ENCODE peak calls at places on chromosomes 16 and 17, in eight cellular contexts. E is A172, K is GM10248, M is cardiac muscle cell, C is nucleus accumbens, L is HTR-8/SVneo, W is germinal center, Y is NAMALWA. Q is an unnamed sample.

GRCh38 chr16:50613281-50613991 is 65.2 kb downstream of the NKD1 start:
- DNase-seq in E (no peak), K (no peak), M (peak), C (no peak), L (no peak), W (no peak), Y (no peak), Q (no peak)

GRCh38 chr17:78234261-78234865 is 2.9 kb downstream of the TMEM235 start:
- DNase-seq in E (no peak), K (no peak), M (no peak), C (no peak), L (no peak), W (no peak), Y (no peak), Q (no peak)

GRCh38 chr16:2949705-2950399 is 14.2 kb upstream of the KREMEN2 start:
- DNase-seq in E (no peak), K (no peak), M (no peak), C (no peak), L (no peak), W (no peak), Y (no peak), Q (no peak)

GRCh38 chr17:73478768-73479424 is 165.3 kb downstream of the SDK2 start:
- DNase-seq in E (no peak), K (no peak), M (no peak), C (no peak), L (no peak), W (no peak), Y (no peak), Q (no peak)

GRCh38 chr16:50255538-50255937 is 10.8 kb upstream of the ADCY7 start:
- DNase-seq in E (no peak), K (no peak), M (no peak), C (no peak), L (no peak), W (no peak), Y (no peak), Q (no peak)

GRCh38 chr17:37301288-37301687 is 74.5 kb upstream of the C17orf78 start:
- DNase-seq in E (no peak), K (no peak), M (peak), C (no peak), L (no peak), W (no peak), Y (no peak), Q (no peak)

GRCh38 chr16:9296273-9296593 is 204.8 kb downstream of the HAPSTR1 start:
- DNase-seq in E (no peak), K (no peak), M (no peak), C (no peak), L (no peak), W (no peak), Y (no peak), Q (no peak)

GRCh38 chr17:79997004-79997673 is 38.5 kb downstream of the TBC1D16 start:
- DNase-seq in E (no peak), K (no peak), M (no peak), C (no peak), L (no peak), W (peak), Y (peak), Q (no peak)

GRCh38 chr17:78409191-78409621 is 30.8 kb downstream of the PGS1 start:
- DNase-seq in E (no peak), K (no peak), M (no peak), C (no peak), L (no peak), W (no peak), Y (no peak), Q (no peak)

GRCh38 chr17:37527249-37527851 is 37.7 kb downstream of the DUSP14 start:
- DNase-seq in E (peak), K (peak), M (peak), C (no peak), L (peak), W (peak), Y (peak), Q (peak)

GRCh38 chr16:84483882-84484565 is 20.4 kb downstream of the MEAK7 start:
- DNase-seq in E (no peak), K (no peak), M (no peak), C (no peak), L (no peak), W (no peak), Y (no peak), Q (no peak)

GRCh38 chr16:70715113-70715711 is 29.4 kb upstream of the MTSS2 start:
- DNase-seq in E (peak), K (no peak), M (no peak), C (peak), L (peak), W (no peak), Y (no peak), Q (no peak)

GRCh38 chr17:80660527-80661198 is 116.0 kb downstream of the RPTOR start:
- DNase-seq in E (no peak), K (no peak), M (no peak), C (no peak), L (no peak), W (no peak), Y (no peak), Q (no peak)

GRCh38 chr17:79558573-79558900 is 52.3 kb downstream of the RBFOX3 start:
- DNase-seq in E (no peak), K (no peak), M (no peak), C (no peak), L (no peak), W (no peak), Y (no peak), Q (no peak)

GRCh38 chr16:25007284-25007984 is 7.7 kb downstream of the ARHGAP17 start:
- DNase-seq in E (no peak), K (no peak), M (no peak), C (no peak), L (no peak), W (no peak), Y (no peak), Q (no peak)

GRCh38 chr16:53055603-53056527 is 1.1 kb downstream of the CHD9 start:
- DNase-seq in E (peak), K (no peak), M (peak), C (no peak), L (peak), W (peak), Y (peak), Q (no peak)

Q was measured in GM20000.